ENCODE peak calls at places on chromosomes 11 and 22, in eight cellular contexts. One of them, this sample, is unnamed.

GRCh38 chr22:11627436-11627797 is 3900.6 kb upstream of the OR11H1 start:
- DNase-seq in choroid plexus epithelial cell: peak
- DNase-seq in HTR-8/SVneo: no peak
- DNase-seq in lung: no peak
- DNase-seq in neural progenitor cell: no peak
- DNase-seq in EL: no peak
- DNase-seq in CD4-positive, CD25-positive, alpha-beta regulatory T cell: no peak
- DNase-seq in AG08396: no peak
- DNase-seq in this sample: no peak

GRCh38 chr11:88531776-88532175 is 194.2 kb upstream of the CTSC start:
- DNase-seq in CD4-positive, CD25-positive, alpha-beta regulatory T cell: no peak
- DNase-seq in lung: no peak
- DNase-seq in HTR-8/SVneo: no peak
- DNase-seq in choroid plexus epithelial cell: no peak
- DNase-seq in neural progenitor cell: no peak
- DNase-seq in EL: no peak
- DNase-seq in AG08396: no peak
- DNase-seq in this sample: no peak

GRCh38 chr22:28442264-28442950 is 237.2 kb downstream of the TTC28 start:
- DNase-seq in CD4-positive, CD25-positive, alpha-beta regulatory T cell: peak
- DNase-seq in HTR-8/SVneo: peak
- DNase-seq in AG08396: peak
- DNase-seq in choroid plexus epithelial cell: peak
- DNase-seq in neural progenitor cell: peak
- DNase-seq in EL: peak
- DNase-seq in lung: peak
- DNase-seq in this sample: peak

GRCh38 chr11:123091541-123091940 is 29.6 kb upstream of the HSPA8 start:
- DNase-seq in EL: no peak
- DNase-seq in AG08396: no peak
- DNase-seq in choroid plexus epithelial cell: no peak
- DNase-seq in HTR-8/SVneo: no peak
- DNase-seq in CD4-positive, CD25-positive, alpha-beta regulatory T cell: no peak
- DNase-seq in lung: no peak
- DNase-seq in neural progenitor cell: no peak
- DNase-seq in this sample: no peak

GRCh38 chr11:69524291-69524882 is 42.9 kb downstream of the LINC01488 start:
- DNase-seq in HTR-8/SVneo: peak
- DNase-seq in neural progenitor cell: no peak
- DNase-seq in choroid plexus epithelial cell: peak
- DNase-seq in AG08396: peak
- DNase-seq in CD4-positive, CD25-positive, alpha-beta regulatory T cell: no peak
- DNase-seq in lung: no peak
- DNase-seq in EL: peak
- DNase-seq in this sample: peak

GRCh38 chr11:131295986-131296385 is 74.4 kb upstream of the NTM start:
- DNase-seq in EL: no peak
- DNase-seq in choroid plexus epithelial cell: no peak
- DNase-seq in lung: no peak
- DNase-seq in CD4-positive, CD25-positive, alpha-beta regulatory T cell: no peak
- DNase-seq in neural progenitor cell: no peak
- DNase-seq in HTR-8/SVneo: no peak
- DNase-seq in AG08396: no peak
- DNase-seq in this sample: no peak

GRCh38 chr22:21921184-21921721 is 31.4 kb downstream of the PPM1F start:
- DNase-seq in HTR-8/SVneo: no peak
- DNase-seq in EL: no peak
- DNase-seq in lung: no peak
- DNase-seq in neural progenitor cell: no peak
- DNase-seq in choroid plexus epithelial cell: no peak
- DNase-seq in AG08396: no peak
- DNase-seq in CD4-positive, CD25-positive, alpha-beta regulatory T cell: no peak
- DNase-seq in this sample: no peak

GRCh38 chr11:1771273-1771672 is 7.5 kb upstream of the CTSD start:
- DNase-seq in choroid plexus epithelial cell: no peak
- DNase-seq in EL: no peak
- DNase-seq in AG08396: no peak
- DNase-seq in neural progenitor cell: no peak
- DNase-seq in HTR-8/SVneo: no peak
- DNase-seq in lung: no peak
- DNase-seq in CD4-positive, CD25-positive, alpha-beta regulatory T cell: no peak
- DNase-seq in this sample: no peak

GRCh38 chr22:41308054-41308453 is 6.7 kb downstream of the ZC3H7B start:
- DNase-seq in lung: no peak
- DNase-seq in CD4-positive, CD25-positive, alpha-beta regulatory T cell: no peak
- DNase-seq in choroid plexus epithelial cell: peak
- DNase-seq in EL: peak
- DNase-seq in AG08396: peak
- DNase-seq in neural progenitor cell: no peak
- DNase-seq in HTR-8/SVneo: peak
- DNase-seq in this sample: peak

This sample was measured in cardiac fibroblast.